ENCODE peak calls at places on chromosomes 16 and 17, in seven cellular contexts. Y, U, J, I, F, L and W are unnamed samples.

GRCh38 chr17:76432712-76433336 is 20.1 kb downstream of the UBE2O start:
- DNase-seq in I (no peak), L (peak), F (no peak), Y (no peak), U (peak), J (no peak), W (no peak)

GRCh38 chr16:27238016-27238587 is 30.5 kb downstream of the NSMCE1 start:
- DNase-seq in J (no peak), U (no peak), Y (no peak), F (peak), L (no peak), I (no peak), W (no peak)

GRCh38 chr16:15777533-15778203 is 79.2 kb downstream of the MYH11 start:
- DNase-seq in L (peak), Y (peak), I (no peak), J (peak), F (no peak), U (peak), W (peak)

GRCh38 chr16:75658175-75658574 is 10.6 kb downstream of the TERF2IP start:
- DNase-seq in F (no peak), J (no peak), Y (no peak), I (no peak), U (no peak), L (no peak), W (no peak)

GRCh38 chr16:67521095-67521804 is 7.4 kb upstream of the RIPOR1 start:
- DNase-seq in J (peak), Y (peak), U (peak), I (peak), L (peak), F (peak), W (peak)

GRCh38 chr17:56593741-56594527 is 435 bp downstream of the NOG start:
- DNase-seq in I (peak), U (peak), L (peak), J (peak), F (peak), Y (peak), W (peak)

GRCh38 chr16:50282010-50282538 is 15.7 kb downstream of the ADCY7 start:
- DNase-seq in F (peak), J (no peak), L (peak), U (peak), Y (no peak), I (peak), W (peak)

GRCh38 chr16:65002265-65002664 is 119.6 kb downstream of the CDH11 start:
- DNase-seq in Y (peak), F (no peak), J (no peak), I (no peak), U (peak), L (no peak), W (peak)

GRCh38 chr17:60333628-60334031 is 58.3 kb downstream of the USP32 start:
- DNase-seq in J (no peak), F (no peak), L (no peak), I (no peak), Y (no peak), U (no peak), W (no peak)

GRCh38 chr17:2694381-2695242 is 17.0 kb downstream of the CLUH start:
- DNase-seq in I (no peak), U (no peak), J (no peak), L (no peak), Y (no peak), F (peak), W (no peak)

GRCh38 chr17:19672009-19672837 is 23.7 kb downstream of the ALDH3A2 start:
- DNase-seq in I (peak), L (no peak), F (no peak), U (no peak), J (no peak), Y (peak), W (no peak)

GRCh38 chr17:21019976-21020575 is 22.7 kb downstream of the USP22 start:
- DNase-seq in F (no peak), Y (no peak), L (peak), I (peak), J (no peak), U (no peak), W (no peak)

GRCh38 chr17:42166196-42166763 is 11.5 kb upstream of the RAB5C start:
- DNase-seq in I (no peak), L (no peak), J (no peak), U (no peak), F (no peak), Y (no peak), W (no peak)

GRCh38 chr17:65519471-65519870 is 42.0 kb downstream of the AXIN2 start:
- DNase-seq in F (no peak), Y (no peak), U (no peak), J (no peak), I (no peak), L (no peak), W (no peak)

GRCh38 chr17:44065668-44066203 is 735 bp downstream of the LSM12 start:
- DNase-seq in I (no peak), U (no peak), L (peak), Y (no peak), J (no peak), F (no peak), W (peak)

GRCh38 chr16:14286381-14287230 is 215.5 kb downstream of the MRTFB start:
- DNase-seq in L (peak), Y (no peak), J (no peak), F (peak), I (no peak), U (no peak), W (peak)

GRCh38 chr17:61387011-61387410 is 12.6 kb upstream of the TBX2 start:
- DNase-seq in U (no peak), J (no peak), L (no peak), I (no peak), F (no peak), Y (no peak), W (no peak)

GRCh38 chr17:1365445-1366039 is 34.5 kb downstream of the YWHAE start:
- DNase-seq in Y (peak), I (no peak), L (peak), J (peak), F (no peak), U (peak), W (peak)

GRCh38 chr16:1996175-1996574 is 6.4 kb downstream of the SYNGR3 start:
- DNase-seq in U (no peak), I (no peak), L (no peak), F (no peak), J (no peak), Y (no peak), W (no peak)

GRCh38 chr17:8997994-8998628 is 23.2 kb upstream of the NTN1 start:
- DNase-seq in J (peak), U (peak), Y (no peak), L (peak), I (peak), F (peak), W (peak)

GRCh38 chr17:44990994-44991393 is 22.9 kb upstream of the C1QL1 start:
- DNase-seq in J (no peak), Y (no peak), I (no peak), U (no peak), F (no peak), L (no peak), W (no peak)

GRCh38 chr17:42342242-42343008 is 45.8 kb downstream of the STAT3 start:
- DNase-seq in F (no peak), L (peak), U (peak), Y (peak), J (no peak), I (no peak), W (peak)

GRCh38 chr17:10265100-10265810 is 66.8 kb upstream of the GAS7 start:
- DNase-seq in L (peak), Y (peak), U (no peak), J (no peak), I (no peak), F (no peak), W (peak)

GRCh38 chr17:61442136-61442775 is 10.0 kb upstream of the TBX4 start:
- DNase-seq in L (no peak), U (no peak), F (no peak), Y (no peak), J (no peak), I (no peak), W (no peak)

GRCh38 chr16:20833081-20833480 is 26.8 kb downstream of the REXO5 start:
- DNase-seq in I (no peak), L (no peak), Y (no peak), F (no peak), J (no peak), U (no peak), W (no peak)

GRCh38 chr17:1422907-1423306 is 22.9 kb upstream of the YWHAE start:
- DNase-seq in I (no peak), J (peak), L (no peak), U (peak), Y (peak), F (no peak), W (peak)

GRCh38 chr17:58336456-58337094 is 8.0 kb upstream of the TSPOAP1 start:
- DNase-seq in Y (peak), F (no peak), L (peak), U (no peak), I (no peak), J (no peak), W (no peak)

GRCh38 chr17:73349138-73349537 is 37.3 kb upstream of the CDC42EP4 start:
- DNase-seq in I (no peak), J (no peak), F (no peak), U (no peak), Y (no peak), L (no peak), W (no peak)

GRCh38 chr16:11296706-11297491 is 15.8 kb upstream of the PRM1 start:
- DNase-seq in Y (no peak), U (no peak), F (no peak), J (peak), L (peak), I (no peak), W (no peak)
- H3K4me3 ChIP-seq in Y (no peak), U (no peak), F (peak), J (no peak), L (peak), I (peak), W (no peak)

GRCh38 chr16:58249780-58250478 is 44.9 kb downstream of the PRSS54 start:
- DNase-seq in L (peak), U (peak), F (peak), J (peak), I (peak), Y (peak), W (peak)

GRCh38 chr16:58243528-58244004 is 45.7 kb upstream of the CSNK2A2 start:
- DNase-seq in U (no peak), I (no peak), J (peak), Y (no peak), L (peak), F (no peak), W (no peak)

GRCh38 chr16:58252716-58253115 is 42.1 kb downstream of the PRSS54 start:
- DNase-seq in Y (no peak), F (no peak), I (no peak), U (no peak), J (no peak), L (peak), W (no peak)

GRCh38 chr16:58249388-58249779 is 45.4 kb downstream of the PRSS54 start:
- DNase-seq in F (no peak), U (no peak), I (no peak), J (no peak), Y (no peak), L (no peak), W (no peak)
- TF ChIP-seq CTCF in F (no peak), U (no peak), I (no peak), J (no peak), Y (no peak), L (no peak), W (no peak)

DNA sequence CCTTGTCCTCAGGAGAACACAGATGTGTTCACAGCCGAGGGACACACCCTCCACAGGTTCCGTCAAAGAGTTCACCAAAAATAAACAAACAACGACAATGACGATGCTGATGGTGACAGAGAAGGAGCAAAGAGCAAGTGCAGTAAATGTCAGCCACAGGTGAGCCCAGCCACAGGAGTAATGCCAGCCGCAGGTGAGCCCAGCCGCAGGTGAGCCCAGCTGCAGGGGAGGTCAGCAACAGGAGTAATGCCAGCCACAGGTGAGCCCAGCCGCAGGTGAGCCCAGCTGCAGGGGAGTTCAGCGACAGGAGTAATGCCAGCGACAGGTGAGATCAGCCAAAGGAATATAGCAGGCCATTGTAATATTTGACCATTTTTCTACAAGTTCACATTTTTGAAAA is 315.2 kb downstream of the FOXL1 start:
- DNase-seq in L (no peak), Y (no peak), J (no peak), F (no peak), U (no peak), I (no peak), W (no peak)
- H3K4me3 ChIP-seq in L (no peak), Y (no peak), J (no peak), F (no peak), U (no peak), I (no peak), W (no peak)

DNA sequence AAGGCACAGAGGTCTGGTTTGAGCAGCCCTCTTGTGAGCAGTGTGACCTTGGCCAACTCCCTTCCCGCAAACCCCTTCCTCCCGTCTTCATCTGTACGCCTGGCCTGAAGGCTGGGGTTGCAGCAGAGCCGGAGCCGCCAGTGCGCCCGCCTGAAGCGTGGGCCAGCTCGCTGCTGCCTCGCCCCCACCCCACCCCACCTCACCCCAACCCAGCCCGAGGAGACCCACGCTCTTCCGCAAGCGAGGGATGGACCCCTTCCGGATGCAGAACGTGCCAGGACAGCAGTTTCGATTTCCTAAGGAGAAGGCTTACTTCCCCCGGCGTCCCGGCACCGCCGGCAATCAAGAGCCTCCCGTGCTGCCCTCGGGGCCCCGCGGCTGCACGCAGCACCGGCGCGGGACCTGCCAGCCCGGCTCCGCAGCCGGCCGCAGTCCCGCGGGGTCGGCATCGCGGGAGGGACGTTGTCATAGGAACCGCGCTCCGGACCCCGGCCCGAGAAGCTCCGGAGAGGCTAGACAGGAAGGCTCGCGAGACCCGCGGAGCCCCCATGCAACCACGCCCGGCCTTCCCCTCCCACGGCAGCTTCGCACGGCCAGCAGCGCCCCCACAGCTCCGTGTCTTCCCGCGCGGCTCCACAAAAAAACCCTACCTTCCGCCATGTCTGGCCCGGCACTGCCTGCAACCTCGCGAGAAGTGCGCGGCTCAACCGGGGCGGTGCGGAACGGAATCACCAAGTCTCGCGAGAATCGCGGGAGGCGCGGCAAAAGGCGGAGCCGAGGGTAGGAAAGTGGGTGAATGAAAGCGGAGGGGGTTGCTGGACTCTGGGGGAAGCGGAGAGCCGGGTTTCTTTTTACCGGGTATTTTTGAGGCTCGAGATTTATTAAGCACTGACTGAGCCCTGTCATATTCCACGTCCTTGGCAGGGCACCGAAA is at the start of gene ANKFY1:
- DNase-seq in I (peak), U (peak), L (peak), Y (peak), J (peak), F (peak), W (peak)
- TF ChIP-seq CTCF in I (no peak), U (peak), L (no peak), Y (no peak), J (peak), F (no peak), W (peak)

DNA sequence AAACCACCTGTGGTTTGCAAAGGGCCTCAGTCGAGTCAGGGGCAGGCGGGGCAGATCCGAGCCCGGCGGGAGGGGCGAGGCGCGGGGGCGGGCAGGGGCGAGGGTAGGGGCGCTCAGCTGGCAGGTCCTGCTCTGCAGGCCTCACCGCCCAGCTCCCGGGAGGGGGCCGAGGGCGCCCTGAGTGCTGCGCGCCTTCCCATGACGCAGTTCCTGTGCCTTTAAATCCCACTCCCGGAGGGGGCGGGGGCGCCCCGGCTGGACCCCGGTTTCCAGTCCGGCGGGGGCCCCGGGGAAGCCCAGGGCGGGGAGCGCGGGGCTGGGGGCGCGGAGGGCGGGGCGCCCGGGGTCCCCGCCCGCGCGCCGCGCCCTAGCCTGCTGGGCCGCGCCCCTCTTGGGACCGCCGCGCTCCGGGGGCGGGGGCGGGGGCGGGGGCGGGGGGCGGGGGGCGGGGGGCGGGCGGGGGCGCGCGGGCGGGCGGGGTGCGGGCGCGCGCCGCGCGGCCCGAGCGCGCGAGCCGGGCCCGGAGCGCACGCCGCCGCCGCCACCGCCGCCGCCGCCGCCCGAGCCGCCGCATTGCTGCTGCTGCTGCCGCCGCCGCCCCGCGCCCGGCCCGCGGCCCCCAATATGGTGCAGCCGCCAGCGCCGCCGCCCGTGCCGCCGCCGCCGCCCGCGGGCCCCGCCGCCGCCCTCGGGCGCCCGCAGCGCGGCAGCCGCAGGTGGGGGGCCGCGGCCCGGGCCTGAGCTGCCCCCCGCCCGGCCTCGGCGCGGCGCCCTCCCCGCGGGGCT is at the start of gene JPH3:
- DNase-seq in L (no peak), J (no peak), F (no peak), Y (no peak), I (no peak), U (no peak), W (no peak)
- H3K4me3 ChIP-seq in L (no peak), J (no peak), F (peak), Y (no peak), I (peak), U (no peak), W (no peak)

GRCh38 chr16:57377080-57377841 is 5.0 kb downstream of the CX3CL1 start:
- DNase-seq in J (peak), F (no peak), U (no peak), I (no peak), Y (no peak), L (peak), W (no peak)
- TF ChIP-seq CTCF in J (no peak), F (no peak), U (no peak), I (no peak), Y (no peak), L (peak), W (no peak)

GRCh38 chr17:38605230-38605851 is 411 bp downstream of the SRCIN1 start:
- DNase-seq in L (no peak), I (no peak), J (no peak), U (no peak), Y (no peak), F (no peak), W (no peak)
- H3K4me3 ChIP-seq in L (no peak), I (peak), J (peak), U (no peak), Y (no peak), F (peak), W (peak)

DNA sequence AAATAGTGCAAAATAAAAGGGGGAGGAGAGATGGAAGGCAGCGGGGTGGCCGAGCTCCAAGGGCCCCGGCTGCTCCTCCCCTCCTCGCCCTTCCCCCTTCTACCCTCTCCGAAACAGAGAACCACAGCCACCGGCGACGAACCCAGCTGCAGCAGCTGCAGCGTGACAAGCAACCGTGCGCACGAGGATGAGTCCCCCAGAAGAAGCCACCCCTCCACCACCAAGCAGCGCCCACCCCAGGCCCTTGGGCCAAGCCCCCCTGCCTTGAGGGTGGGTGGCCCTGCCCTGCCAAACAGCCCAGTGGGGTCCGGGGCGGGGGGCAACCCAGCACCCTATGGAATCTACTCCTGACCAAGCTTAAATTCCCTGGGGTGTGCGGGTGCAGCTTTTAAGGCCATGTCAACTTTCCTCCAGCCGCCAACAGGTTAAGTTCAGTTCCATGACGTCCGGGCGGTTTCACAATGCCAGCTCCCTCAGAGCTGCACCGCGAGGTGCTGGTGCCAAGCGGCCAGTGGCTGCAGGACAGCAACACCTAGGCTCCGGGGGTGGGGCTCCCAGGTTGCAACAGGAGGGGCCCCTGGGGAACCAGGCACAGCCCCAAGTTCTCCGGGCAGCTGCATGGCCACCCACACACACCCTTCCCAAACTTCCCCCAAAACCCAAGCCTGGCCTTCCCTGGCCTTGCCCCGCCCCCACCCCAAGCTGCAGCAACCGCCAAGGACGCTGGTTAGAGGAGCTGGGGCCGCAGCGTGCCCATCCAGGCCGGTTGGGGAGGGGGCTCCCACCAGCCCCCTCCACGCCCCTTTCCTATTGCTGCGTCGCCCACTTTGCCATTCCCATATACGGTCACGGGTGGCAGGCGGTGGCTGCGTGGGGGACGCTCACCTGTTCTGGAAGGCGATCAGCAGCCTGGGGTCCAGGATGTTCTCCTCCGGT is 2.0 kb downstream of the CBX4 start:
- DNase-seq in Y (peak), U (peak), I (peak), F (peak), L (peak), J (peak), W (peak)
- TF ChIP-seq CTCF in Y (no peak), U (peak), I (peak), F (peak), L (no peak), J (peak), W (peak)